ENCODE peak calls at places on chromosomes 16 and 17, in four cellular contexts. E is heart right ventricle, D is MM.1S, N is cardiac muscle cell. F is an unnamed sample.

GRCh38 chr16:1435921-1436697 is 5.2 kb downstream of the PERCC1 start:
- DNase-seq in E (no peak), N (no peak), D (no peak), F (no peak)

GRCh38 chr17:59001158-59001814 is 105.4 kb downstream of the TRIM37 start:
- DNase-seq in D (no peak), E (peak), N (peak), F (peak)

GRCh38 chr16:31880322-31880979 is 6.8 kb downstream of the ZNF267 start:
- DNase-seq in E (peak), N (peak), D (no peak), F (no peak)

GRCh38 chr16:1912215-1912543 is 6.0 kb downstream of the HS3ST6 start:
- DNase-seq in D (no peak), N (no peak), E (no peak), F (no peak)

GRCh38 chr17:50853015-50853615 is 13.0 kb downstream of the TOB1 start:
- DNase-seq in D (no peak), N (no peak), E (no peak), F (peak)

GRCh38 chr17:50950002-50950877 is 84.1 kb upstream of the TOB1 start:
- DNase-seq in N (peak), E (peak), D (peak), F (peak)

GRCh38 chr16:81632392-81633146 is 146.5 kb upstream of the PLCG2 start:
- DNase-seq in D (no peak), E (no peak), N (peak), F (no peak)

GRCh38 chr17:55622547-55622946 is 100.1 kb downstream of the TMEM100 start:
- DNase-seq in N (no peak), E (no peak), D (no peak), F (no peak)

GRCh38 chr17:63525190-63525946 is 2.2 kb downstream of the KCNH6 start:
- DNase-seq in N (no peak), D (no peak), E (no peak), F (no peak)

GRCh38 chr17:35081638-35082037 is 18.1 kb upstream of the RFFL start:
- DNase-seq in E (no peak), N (no peak), D (no peak), F (no peak)

GRCh38 chr16:1420111-1420539 is 422 bp downstream of the UQCC4 start:
- DNase-seq in N (no peak), E (no peak), D (no peak), F (peak)

GRCh38 chr17:40850287-40850972 is 16.6 kb downstream of the KRT12 start:
- DNase-seq in N (no peak), E (no peak), D (no peak), F (no peak)

GRCh38 chr17:37301288-37301687 is 74.5 kb upstream of the C17orf78 start:
- DNase-seq in D (no peak), E (no peak), N (peak), F (no peak)

GRCh38 chr17:76446449-76447231 is 6.3 kb downstream of the UBE2O start:
- DNase-seq in N (peak), E (no peak), D (no peak), F (no peak)

GRCh38 chr17:12114686-12115418 is 94.2 kb downstream of the MAP2K4 start:
- DNase-seq in E (no peak), N (no peak), D (no peak), F (no peak)

GRCh38 chr16:68469728-68470460 is 21.6 kb upstream of the SMPD3 start:
- DNase-seq in D (peak), E (no peak), N (no peak), F (no peak)

GRCh38 chr17:6567528-6568185 is 11.3 kb upstream of the PITPNM3 start:
- DNase-seq in E (no peak), N (peak), D (no peak), F (peak)

GRCh38 chr17:55737976-55738501 is 12.8 kb upstream of the PCTP start:
- DNase-seq in N (no peak), E (no peak), D (no peak), F (no peak)

GRCh38 chr17:82838386-82839063 is 1.3 kb downstream of the ZNF750 start:
- DNase-seq in E (no peak), D (no peak), N (peak), F (peak)

GRCh38 chr17:37648555-37648954 is 5.3 kb upstream of the DDX52 start:
- DNase-seq in N (peak), E (no peak), D (peak), F (no peak)

GRCh38 chr16:47613251-47613650 is 152.1 kb downstream of the PHKB start:
- DNase-seq in D (no peak), E (no peak), N (no peak), F (no peak)

GRCh38 chr16:77171750-77172635 is 19.0 kb upstream of the MON1B start:
- DNase-seq in N (peak), D (peak), E (peak), F (no peak)

GRCh38 chr17:49022391-49022941 is 25.3 kb downstream of the IGF2BP1 start:
- DNase-seq in D (no peak), E (no peak), N (peak), F (no peak)

GRCh38 chr16:12132290-12132689 is 155.8 kb downstream of the SNX29 start:
- DNase-seq in N (peak), E (no peak), D (no peak), F (no peak)

GRCh38 chr16:69848635-69849545 is 86.8 kb downstream of the WWP2 start:
- DNase-seq in N (peak), E (peak), D (no peak), F (no peak)

GRCh38 chr17:37725021-37725585 is 19.8 kb downstream of the HNF1B start:
- DNase-seq in N (no peak), E (no peak), D (no peak), F (no peak)

DNA sequence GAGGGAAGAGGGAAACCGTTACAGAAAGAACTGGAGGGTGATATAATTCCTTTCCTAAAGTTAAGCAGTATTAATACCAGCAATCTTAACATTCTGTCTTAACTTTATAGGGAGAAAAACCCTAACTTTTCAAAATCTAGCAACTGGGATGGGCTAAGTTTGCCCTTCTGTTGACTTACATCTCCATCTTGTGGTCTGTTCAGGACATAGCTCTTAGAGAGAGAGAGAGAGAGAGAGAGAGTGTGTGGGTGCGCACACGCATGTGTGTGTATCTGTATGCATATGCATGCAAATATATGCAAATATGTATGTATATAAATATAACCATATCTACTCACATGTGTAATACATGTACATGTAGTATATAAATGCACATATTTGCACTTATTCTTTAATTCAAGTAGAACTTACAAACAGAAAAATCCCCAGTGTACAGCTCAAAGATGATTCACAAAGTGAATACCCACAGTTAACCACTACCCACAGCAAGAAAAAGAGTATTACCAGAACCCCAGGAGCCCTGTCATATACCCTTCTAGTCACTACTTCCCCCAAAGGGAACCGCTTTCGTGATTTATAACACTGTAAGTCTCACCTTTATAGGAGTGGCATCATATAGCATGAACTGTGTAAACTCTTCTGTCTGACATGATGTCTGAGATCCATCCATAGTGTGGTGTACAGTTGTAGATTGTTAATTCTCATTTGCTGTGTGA is 46.4 kb downstream of the STX8 start:
- DNase-seq in E (no peak), D (no peak), N (peak), F (no peak)
- TF ChIP-seq CTCF in E (peak), D (peak), N (peak), F (peak)

GRCh38 chr17:17722081-17722905 is 41.0 kb downstream of the RAI1 start:
- DNase-seq in E (no peak), D (no peak), N (no peak), F (no peak)
- TF ChIP-seq CTCF in E (no peak), D (no peak), N (no peak), F (no peak)

DNA sequence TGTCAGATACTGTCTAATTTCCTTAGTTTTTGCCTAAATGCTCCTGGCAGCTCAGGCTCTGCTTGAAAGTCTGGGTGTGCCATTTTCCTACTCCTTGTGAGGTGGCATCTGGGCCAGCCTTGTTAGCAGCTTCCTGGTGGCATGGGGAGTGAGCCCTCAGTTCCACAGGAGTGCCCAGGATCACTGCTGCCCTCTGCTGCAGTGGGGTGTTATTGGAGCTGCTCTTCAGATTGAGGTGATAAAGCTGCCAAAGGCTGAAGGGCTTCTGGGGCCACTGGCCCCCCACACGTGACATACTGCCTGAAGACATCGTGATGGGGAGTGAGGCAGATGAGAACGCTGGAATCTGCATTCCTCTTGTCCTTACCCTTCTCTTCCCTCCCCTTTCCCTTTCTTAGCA is 27.4 kb downstream of the CEP95 start:
- DNase-seq in E (no peak), D (no peak), N (no peak), F (no peak)
- TF ChIP-seq CTCF in E (no peak), D (no peak), N (peak), F (peak)

GRCh38 chr17:45048795-45049563 is 2.5 kb downstream of the DCAKD start:
- DNase-seq in E (no peak), N (no peak), D (no peak), F (no peak)
- TF ChIP-seq CTCF in E (no peak), N (peak), D (peak), F (peak)

GRCh38 chr17:19785854-19786253 is 37.8 kb upstream of the ALDH3A1 start:
- DNase-seq in D (no peak), E (no peak), N (no peak), F (no peak)
- TF ChIP-seq CTCF in D (no peak), E (no peak), N (no peak), F (no peak)

F was measured in right lobe of liver.